ENCODE peak calls at places on chromosomes 12 and 14, in eight cellular contexts. X is cardiac muscle cell, S is mammary epithelial cell, Z is transverse colon, K is body of pancreas, L is heart right ventricle, A is uterus, Y is SK-N-SH. W is an unnamed sample.
A peak's percentile ranks its signal among the peaks of the same experiment; 100 is the strongest.

GRCh38 chr12:125403145-125403789 is 338.0 kb downstream of the AACS start:
- DNase-seq in X (peak; percentile 34), S (peak; percentile 4), Z (no peak), K (no peak), L (no peak), A (no peak), Y (peak; percentile 29), W (peak; percentile 64)

GRCh38 chr14:44767646-44768173 is 194.0 kb downstream of the KLHL28 start:
- DNase-seq in X (no peak), S (no peak), Z (no peak), K (no peak), L (no peak), A (no peak), Y (no peak), W (no peak)

GRCh38 chr14:50954811-50955372 is 10.6 kb upstream of the PYGL start:
- DNase-seq in X (peak; percentile 79), S (peak; percentile 66), Z (no peak), K (no peak), L (no peak), A (no peak), Y (peak; percentile 72), W (no peak)

GRCh38 chr12:1176191-1176590 is 185.2 kb downstream of the ERC1 start:
- DNase-seq in X (no peak), S (no peak), Z (no peak), K (no peak), L (no peak), A (no peak), Y (no peak), W (no peak)

GRCh38 chr12:123398177-123398916 is 14.4 kb downstream of the KMT5A start:
- DNase-seq in X (peak; percentile 83), S (no peak), Z (peak; percentile 52), K (peak; percentile 34), L (peak; percentile 64), A (peak; percentile 52), Y (no peak), W (no peak)

GRCh38 chr14:28756896-28757570 is 9.6 kb upstream of the FOXG1 start:
- DNase-seq in X (peak; percentile 64), S (peak; percentile 37), Z (no peak), K (no peak), L (no peak), A (no peak), Y (peak; percentile 52), W (no peak)

GRCh38 chr14:30270200-30271161 is 288.5 kb upstream of the G2E3 start:
- DNase-seq in X (peak; percentile 88), S (peak; percentile 70), Z (peak; percentile 78), K (peak; percentile 87), L (peak; percentile 80), A (peak; percentile 72), Y (peak; percentile 54), W (peak; percentile 93)

GRCh38 chr12:95802482-95803264 is 12.1 kb upstream of the NTN4 start:
- DNase-seq in X (peak; percentile 62), S (peak; percentile 88), Z (peak; percentile 27), K (peak; percentile 31), L (no peak), A (no peak), Y (no peak), W (no peak)

GRCh38 chr14:54509546-54510501 is at the start of gene CGRRF1:
- DNase-seq in X (peak; percentile 99), S (peak; percentile 98), Z (peak; percentile 99), K (peak; percentile 98), L (peak; percentile 99), A (peak; percentile 98), Y (peak; percentile 97), W (peak; percentile 97)

GRCh38 chr14:104392001-104392395 is 187.6 kb upstream of the C14orf180 start:
- DNase-seq in X (no peak), S (no peak), Z (no peak), K (no peak), L (no peak), A (no peak), Y (no peak), W (no peak)

GRCh38 chr12:55692631-55693322 is 14.9 kb downstream of the ITGA7 start:
- DNase-seq in X (no peak), S (no peak), Z (no peak), K (no peak), L (no peak), A (peak; percentile 8), Y (no peak), W (no peak)

GRCh38 chr14:88478931-88479330 is 75.9 kb downstream of the PTPN21 start:
- DNase-seq in X (no peak), S (no peak), Z (no peak), K (no peak), L (no peak), A (no peak), Y (no peak), W (no peak)

GRCh38 chr12:123928274-123928865 is 44.3 kb downstream of the CCDC92 start:
- DNase-seq in X (no peak), S (no peak), Z (no peak), K (no peak), L (no peak), A (no peak), Y (no peak), W (no peak)

GRCh38 chr14:89371600-89371999 is 45.4 kb downstream of the FOXN3 start:
- DNase-seq in X (no peak), S (no peak), Z (no peak), K (no peak), L (no peak), A (no peak), Y (no peak), W (no peak)

GRCh38 chr14:43706901-43707300 is 800.2 kb downstream of the FSCB start:
- DNase-seq in X (no peak), S (no peak), Z (no peak), K (no peak), L (no peak), A (no peak), Y (no peak), W (no peak)

DNA sequence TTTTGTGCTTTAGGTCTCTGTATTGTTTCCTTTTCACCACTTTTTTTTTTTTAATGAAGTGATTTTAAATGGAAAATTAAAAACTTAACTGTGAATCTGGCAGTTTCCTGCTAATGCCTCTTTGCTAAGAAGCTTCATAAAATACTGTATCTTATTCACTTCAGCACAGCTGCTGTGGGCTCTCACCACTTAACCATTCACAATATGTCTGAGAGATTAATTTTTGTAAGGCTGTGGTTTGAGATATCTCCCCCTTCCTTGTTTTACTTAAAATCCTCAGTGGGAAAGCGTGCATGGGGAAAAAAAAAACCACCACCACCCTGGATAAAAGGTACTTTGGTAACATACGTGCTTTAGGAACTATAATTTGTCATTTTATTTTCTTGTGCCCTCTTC is 115.9 kb downstream of the ETV6 start:
- DNase-seq in X (peak; percentile 38), S (no peak), Z (no peak), K (no peak), L (no peak), A (no peak), Y (no peak), W (no peak)
- H3K27ac ChIP-seq in X (peak overlapping the region; percentile 64), S (no peak overlapping the region), Z (peak overlapping the region; percentile 81), K (peak overlapping the region; percentile 67), L (peak overlapping the region; percentile 84), A (peak overlapping the region; percentile 83), Y (peak overlapping the region; percentile 83), W (peak overlapping the region; percentile 36)

DNA sequence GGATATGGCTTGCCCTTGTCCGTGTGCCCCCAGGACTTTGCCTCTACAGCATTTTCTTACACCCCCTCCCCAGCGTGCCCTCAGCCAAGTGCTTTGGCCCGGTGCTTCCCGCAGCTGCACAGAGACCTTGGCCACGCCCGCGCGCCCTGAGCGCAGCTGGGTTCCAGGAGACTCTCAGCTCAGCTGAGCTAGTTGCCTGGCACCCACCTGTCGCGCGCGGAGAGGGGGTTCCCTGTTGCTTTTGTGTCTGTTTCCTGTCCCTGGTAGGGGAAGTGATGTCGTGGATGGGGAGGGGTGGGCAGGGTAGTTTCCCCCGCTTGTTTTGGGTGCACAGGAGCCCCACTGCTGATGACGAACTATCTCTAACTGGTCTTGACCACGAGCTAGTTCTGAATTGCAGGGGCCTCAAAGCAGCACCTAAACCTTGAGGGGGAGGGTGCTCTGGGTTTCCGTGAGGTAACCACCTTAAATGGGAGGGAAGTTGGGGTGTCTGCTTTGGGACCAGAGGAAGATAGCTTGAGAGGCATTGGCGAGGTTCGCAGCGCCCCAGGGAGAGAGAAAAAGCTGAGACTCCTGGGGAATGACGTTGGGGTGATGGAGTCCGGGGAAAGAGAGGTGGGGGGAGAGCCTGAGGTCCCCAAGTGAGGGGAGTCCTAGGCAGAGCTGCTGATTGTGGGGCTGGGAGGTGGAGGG is 1.5 kb downstream of the DIO3 start:
- DNase-seq in X (no peak), S (no peak), Z (no peak), K (no peak), L (no peak), A (no peak), Y (peak; percentile 33), W (no peak)
- H3K4me3 ChIP-seq in X (no peak overlapping the region), S (no peak overlapping the region), Z (no peak overlapping the region), K (no peak overlapping the region), L (no peak overlapping the region), A (no peak overlapping the region), Y (no peak overlapping the region), W (no peak overlapping the region)

GRCh38 chr14:65840786-65841185 is 428.3 kb downstream of the FUT8 start:
- DNase-seq in X (peak; percentile 59), S (no peak), Z (no peak), K (no peak), L (no peak), A (no peak), Y (no peak), W (no peak)
- H3K27ac ChIP-seq in X (no peak overlapping the region), S (no peak overlapping the region), Z (no peak overlapping the region), K (no peak overlapping the region), L (no peak overlapping the region), A (no peak overlapping the region), Y (no peak overlapping the region), W (no peak overlapping the region)

GRCh38 chr12:92973614-92974013 is 44.5 kb upstream of the EEA1 start:
- DNase-seq in X (peak; percentile 90), S (peak; percentile 97), Z (no peak), K (no peak), L (no peak), A (no peak), Y (no peak), W (no peak)

GRCh38 chr12:92977326-92977725 is 48.2 kb upstream of the EEA1 start:
- DNase-seq in X (peak; percentile 37), S (peak; percentile 35), Z (no peak), K (no peak), L (no peak), A (no peak), Y (no peak), W (peak; percentile 55)

GRCh38 chr12:92968201-92968813 is 39.2 kb upstream of the EEA1 start:
- DNase-seq in X (no peak), S (no peak), Z (no peak), K (no peak), L (no peak), A (no peak), Y (no peak), W (no peak)

GRCh38 chr12:92974759-92975158 is 45.7 kb upstream of the EEA1 start:
- DNase-seq in X (no peak), S (no peak), Z (no peak), K (no peak), L (no peak), A (no peak), Y (no peak), W (no peak)

DNA sequence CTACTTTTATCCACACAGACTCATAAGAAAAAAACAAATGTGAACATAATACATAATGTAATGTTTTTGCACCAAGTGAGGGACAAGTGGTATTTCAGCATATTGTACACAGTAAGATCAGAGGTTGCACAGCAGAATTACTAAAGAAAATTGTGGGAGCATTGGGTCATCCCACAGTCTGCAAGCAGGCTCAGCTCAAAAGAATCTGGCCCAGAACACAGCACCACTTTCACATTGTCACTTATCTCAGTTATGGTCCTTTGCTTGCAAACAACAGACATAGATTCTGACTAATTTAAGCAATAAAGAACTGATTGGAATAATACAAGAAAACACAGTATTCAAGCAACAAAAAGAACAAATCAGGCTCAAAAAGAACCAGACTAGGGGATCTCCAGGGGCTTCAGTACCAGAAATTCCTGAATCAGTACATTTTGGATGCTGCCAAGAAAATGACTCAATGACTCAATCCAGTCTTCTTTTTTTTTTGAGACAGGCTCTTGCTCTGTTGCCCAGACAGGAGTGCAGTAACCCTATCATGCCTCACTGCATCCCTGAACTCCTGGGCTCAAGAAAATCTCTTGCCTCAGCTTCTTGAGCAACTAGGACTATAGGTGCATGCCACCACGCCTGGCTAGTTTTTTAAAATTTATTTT is 42.9 kb upstream of the EEA1 start:
- DNase-seq in X (peak; percentile 75), S (peak; percentile 54), Z (no peak), K (no peak), L (no peak), A (no peak), Y (no peak), W (no peak)
- H3K4me3 ChIP-seq in X (no peak overlapping the region), S (no peak overlapping the region), Z (no peak overlapping the region), K (no peak overlapping the region), L (no peak overlapping the region), A (no peak overlapping the region), Y (peak overlapping the region; percentile 40), W (no peak overlapping the region)